ENCODE peak calls at places on chromosome 5, in six cellular contexts. One of them, this sample, is unnamed.

GRCh38 chr5:58786904-58787303 is 204.0 kb downstream of the RAB3C start:
- DNase-seq in AG10803: no peak
- DNase-seq in amygdala: no peak
- DNase-seq in kidney tubule cell: no peak
- DNase-seq in PC-3: no peak
- DNase-seq in Calu3: no peak
- DNase-seq in this sample: no peak

GRCh38 chr5:141846031-141846430 is 32.2 kb downstream of the PCDH1 start:
- DNase-seq in Calu3: no peak
- DNase-seq in AG10803: peak; percentile 75
- DNase-seq in PC-3: no peak
- DNase-seq in amygdala: peak; percentile 90
- DNase-seq in kidney tubule cell: peak; percentile 50
- DNase-seq in this sample: no peak

GRCh38 chr5:95727764-95728191 is 3.4 kb upstream of the RHOBTB3 start:
- DNase-seq in amygdala: no peak
- DNase-seq in AG10803: peak; percentile 61
- DNase-seq in Calu3: no peak
- DNase-seq in kidney tubule cell: peak; percentile 22
- DNase-seq in PC-3: peak; percentile 55
- DNase-seq in this sample: no peak

GRCh38 chr5:54514269-54514668 is 3.3 kb upstream of the SNX18 start:
- DNase-seq in AG10803: no peak
- DNase-seq in amygdala: no peak
- DNase-seq in kidney tubule cell: no peak
- DNase-seq in Calu3: no peak
- DNase-seq in PC-3: no peak
- DNase-seq in this sample: no peak

GRCh38 chr5:131068893-131069643 is 96.0 kb downstream of the HINT1 start:
- DNase-seq in PC-3: no peak
- DNase-seq in amygdala: peak; percentile 74
- DNase-seq in AG10803: no peak
- DNase-seq in Calu3: no peak
- DNase-seq in kidney tubule cell: no peak
- DNase-seq in this sample: no peak

GRCh38 chr5:3122985-3123762 is 371.7 kb upstream of the IRX2 start:
- DNase-seq in Calu3: no peak
- DNase-seq in amygdala: no peak
- DNase-seq in kidney tubule cell: no peak
- DNase-seq in AG10803: no peak
- DNase-seq in PC-3: no peak
- DNase-seq in this sample: no peak

GRCh38 chr5:136213919-136214493 is 21.0 kb upstream of the SMIM32 start:
- DNase-seq in PC-3: no peak
- DNase-seq in AG10803: peak; percentile 41
- DNase-seq in Calu3: no peak
- DNase-seq in amygdala: no peak
- DNase-seq in kidney tubule cell: no peak
- DNase-seq in this sample: no peak

GRCh38 chr5:71744009-71744792 is 25.1 kb downstream of the CARTPT start:
- DNase-seq in Calu3: peak; percentile 76
- DNase-seq in PC-3: no peak
- DNase-seq in amygdala: no peak
- DNase-seq in kidney tubule cell: no peak
- DNase-seq in AG10803: no peak
- DNase-seq in this sample: no peak

GRCh38 chr5:110716247-110717245 is 9.9 kb downstream of the TMEM232 start:
- DNase-seq in amygdala: peak; percentile 17
- DNase-seq in PC-3: no peak
- DNase-seq in Calu3: no peak
- DNase-seq in AG10803: no peak
- DNase-seq in kidney tubule cell: no peak
- DNase-seq in this sample: no peak

GRCh38 chr5:137828192-137828591 is 39.5 kb upstream of the MYOT start:
- DNase-seq in Calu3: no peak
- DNase-seq in PC-3: no peak
- DNase-seq in amygdala: no peak
- DNase-seq in AG10803: no peak
- DNase-seq in kidney tubule cell: no peak
- DNase-seq in this sample: no peak

GRCh38 chr5:150656191-150657132 is 4.6 kb upstream of the MYOZ3 start:
- DNase-seq in AG10803: peak; percentile 42
- DNase-seq in kidney tubule cell: peak; percentile 66
- DNase-seq in amygdala: peak; percentile 47
- DNase-seq in PC-3: peak; percentile 78
- DNase-seq in Calu3: peak; percentile 88
- DNase-seq in this sample: peak; percentile 82

GRCh38 chr5:94778712-94779111 is 160.2 kb downstream of the SLF1 start:
- DNase-seq in Calu3: no peak
- DNase-seq in kidney tubule cell: no peak
- DNase-seq in amygdala: no peak
- DNase-seq in AG10803: no peak
- DNase-seq in PC-3: no peak
- DNase-seq in this sample: no peak

GRCh38 chr5:68395844-68396523 is 180.4 kb downstream of the PIK3R1 start:
- DNase-seq in Calu3: peak; percentile 86
- DNase-seq in PC-3: peak; percentile 12
- DNase-seq in kidney tubule cell: peak; percentile 92
- DNase-seq in amygdala: no peak
- DNase-seq in AG10803: no peak
- DNase-seq in this sample: no peak

This sample was measured in left lobe of liver.